ENCODE peak calls at places on chromosomes 5 and 9, in eight cellular contexts. One of them, this sample, is unnamed.

GRCh38 chr9:128361981-128362646 is 9.1 kb upstream of the URM1 start:
- DNase-seq in tibial nerve: peak; percentile 78
- DNase-seq in esophagus squamous epithelium: no peak
- DNase-seq in SK-N-MC: peak; percentile 47
- DNase-seq in PC-9: peak; percentile 87
- DNase-seq in heart left ventricle: peak; percentile 85
- DNase-seq in lower lobe of right lung: peak; percentile 85
- DNase-seq in body of pancreas: peak; percentile 91
- DNase-seq in this sample: peak; percentile 75

GRCh38 chr9:84514421-84514820 is 155.1 kb upstream of the NTRK2 start:
- DNase-seq in SK-N-MC: no peak
- DNase-seq in lower lobe of right lung: no peak
- DNase-seq in PC-9: no peak
- DNase-seq in heart left ventricle: no peak
- DNase-seq in tibial nerve: no peak
- DNase-seq in esophagus squamous epithelium: no peak
- DNase-seq in body of pancreas: no peak
- DNase-seq in this sample: no peak

GRCh38 chr5:40490464-40491083 is 189.1 kb upstream of the PTGER4 start:
- DNase-seq in PC-9: no peak
- DNase-seq in tibial nerve: no peak
- DNase-seq in SK-N-MC: no peak
- DNase-seq in heart left ventricle: no peak
- DNase-seq in esophagus squamous epithelium: no peak
- DNase-seq in body of pancreas: no peak
- DNase-seq in lower lobe of right lung: no peak
- DNase-seq in this sample: no peak

GRCh38 chr5:179258001-179258921 is 87.0 kb downstream of the ADAMTS2 start:
- DNase-seq in esophagus squamous epithelium: no peak
- DNase-seq in body of pancreas: no peak
- DNase-seq in PC-9: no peak
- DNase-seq in tibial nerve: no peak
- DNase-seq in lower lobe of right lung: no peak
- DNase-seq in SK-N-MC: no peak
- DNase-seq in heart left ventricle: no peak
- DNase-seq in this sample: no peak

GRCh38 chr9:85522459-85523092 is 219.2 kb downstream of the AGTPBP1 start:
- DNase-seq in heart left ventricle: peak; percentile 40
- DNase-seq in esophagus squamous epithelium: no peak
- DNase-seq in body of pancreas: peak; percentile 29
- DNase-seq in SK-N-MC: no peak
- DNase-seq in PC-9: no peak
- DNase-seq in tibial nerve: no peak
- DNase-seq in lower lobe of right lung: peak; percentile 70
- DNase-seq in this sample: peak; percentile 19

GRCh38 chr5:127758884-127759283 is 55.7 kb downstream of the CCDC192 start:
- DNase-seq in SK-N-MC: no peak
- DNase-seq in esophagus squamous epithelium: no peak
- DNase-seq in lower lobe of right lung: no peak
- DNase-seq in tibial nerve: no peak
- DNase-seq in body of pancreas: no peak
- DNase-seq in PC-9: no peak
- DNase-seq in heart left ventricle: no peak
- DNase-seq in this sample: peak; percentile 6

GRCh38 chr5:17411436-17411835 is 86.6 kb upstream of the TAF11L2 start:
- DNase-seq in tibial nerve: no peak
- DNase-seq in SK-N-MC: no peak
- DNase-seq in esophagus squamous epithelium: no peak
- DNase-seq in PC-9: no peak
- DNase-seq in body of pancreas: no peak
- DNase-seq in heart left ventricle: no peak
- DNase-seq in lower lobe of right lung: no peak
- DNase-seq in this sample: no peak

GRCh38 chr5:8897316-8897715 is 648.6 kb downstream of the SEMA5A start:
- DNase-seq in body of pancreas: no peak
- DNase-seq in SK-N-MC: no peak
- DNase-seq in heart left ventricle: no peak
- DNase-seq in esophagus squamous epithelium: no peak
- DNase-seq in tibial nerve: no peak
- DNase-seq in lower lobe of right lung: no peak
- DNase-seq in PC-9: no peak
- DNase-seq in this sample: no peak

GRCh38 chr9:116705531-116705930 is 18.4 kb downstream of the TRIM32 start:
- DNase-seq in body of pancreas: no peak
- DNase-seq in esophagus squamous epithelium: no peak
- DNase-seq in tibial nerve: no peak
- DNase-seq in SK-N-MC: no peak
- DNase-seq in lower lobe of right lung: no peak
- DNase-seq in PC-9: no peak
- DNase-seq in heart left ventricle: no peak
- DNase-seq in this sample: no peak

GRCh38 chr5:8884029-8884428 is 661.8 kb downstream of the SEMA5A start:
- DNase-seq in PC-9: no peak
- DNase-seq in esophagus squamous epithelium: no peak
- DNase-seq in heart left ventricle: no peak
- DNase-seq in SK-N-MC: no peak
- DNase-seq in lower lobe of right lung: no peak
- DNase-seq in body of pancreas: no peak
- DNase-seq in tibial nerve: no peak
- DNase-seq in this sample: no peak

GRCh38 chr5:5373351-5374033 is 49.0 kb upstream of the ICE1 start:
- DNase-seq in body of pancreas: peak; percentile 9
- DNase-seq in esophagus squamous epithelium: no peak
- DNase-seq in SK-N-MC: no peak
- DNase-seq in PC-9: no peak
- DNase-seq in lower lobe of right lung: no peak
- DNase-seq in tibial nerve: no peak
- DNase-seq in heart left ventricle: no peak
- DNase-seq in this sample: no peak

GRCh38 chr5:169980418-169981053 is at the start of gene INSYN2B:
- DNase-seq in SK-N-MC: peak; percentile 2
- DNase-seq in esophagus squamous epithelium: no peak
- DNase-seq in heart left ventricle: peak; percentile 37
- DNase-seq in tibial nerve: peak; percentile 16
- DNase-seq in lower lobe of right lung: peak; percentile 47
- DNase-seq in PC-9: peak; percentile 73
- DNase-seq in body of pancreas: peak; percentile 74
- DNase-seq in this sample: peak; percentile 83

GRCh38 chr5:39420482-39421145 is 4.2 kb downstream of the DAB2 start:
- DNase-seq in heart left ventricle: peak; percentile 83
- DNase-seq in PC-9: no peak
- DNase-seq in esophagus squamous epithelium: no peak
- DNase-seq in SK-N-MC: no peak
- DNase-seq in tibial nerve: peak; percentile 42
- DNase-seq in lower lobe of right lung: peak; percentile 72
- DNase-seq in body of pancreas: peak; percentile 50
- DNase-seq in this sample: peak; percentile 88

GRCh38 chr5:39419830-39420229 is 5.0 kb downstream of the DAB2 start:
- DNase-seq in tibial nerve: no peak
- DNase-seq in body of pancreas: no peak
- DNase-seq in lower lobe of right lung: no peak
- DNase-seq in heart left ventricle: no peak
- DNase-seq in PC-9: no peak
- DNase-seq in SK-N-MC: no peak
- DNase-seq in esophagus squamous epithelium: no peak
- DNase-seq in this sample: no peak

GRCh38 chr5:39422886-39423285 is 1.9 kb downstream of the DAB2 start:
- DNase-seq in tibial nerve: no peak
- DNase-seq in SK-N-MC: no peak
- DNase-seq in esophagus squamous epithelium: no peak
- DNase-seq in body of pancreas: no peak
- DNase-seq in heart left ventricle: no peak
- DNase-seq in lower lobe of right lung: no peak
- DNase-seq in PC-9: no peak
- DNase-seq in this sample: no peak

GRCh38 chr5:39423331-39423751 is 1.4 kb downstream of the DAB2 start:
- DNase-seq in esophagus squamous epithelium: no peak
- DNase-seq in SK-N-MC: no peak
- DNase-seq in body of pancreas: no peak
- DNase-seq in heart left ventricle: peak; percentile 23
- DNase-seq in PC-9: no peak
- DNase-seq in tibial nerve: peak; percentile 39
- DNase-seq in lower lobe of right lung: no peak
- DNase-seq in this sample: no peak

DNA sequence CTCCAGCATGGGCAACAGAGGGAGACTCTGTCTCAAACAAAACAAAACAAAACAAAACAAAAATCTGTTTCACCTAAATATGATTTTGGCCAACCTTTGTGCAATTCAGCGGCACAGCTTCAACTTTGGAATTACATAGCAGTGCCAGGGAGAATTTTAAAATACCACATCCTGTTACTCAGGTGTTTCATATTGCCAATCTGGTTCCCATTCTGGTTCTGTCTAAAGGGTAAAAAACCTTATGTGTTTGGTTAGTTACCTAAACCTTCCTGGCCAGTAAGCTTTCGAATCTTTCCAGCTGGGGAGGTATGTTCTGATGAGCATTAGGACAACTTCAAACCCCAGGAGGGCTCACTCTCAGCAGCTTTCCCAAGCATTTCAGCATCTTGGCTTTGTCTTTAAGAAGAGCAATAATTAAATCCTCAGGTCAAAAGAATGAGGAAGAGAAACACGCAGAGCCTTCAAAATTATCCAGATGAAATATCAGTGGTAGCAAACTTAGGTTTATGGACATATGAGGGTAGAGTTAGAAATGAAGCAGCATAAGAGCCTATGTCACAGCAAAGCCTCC is 2.7 kb downstream of the DAB2 start:
- DNase-seq in esophagus squamous epithelium: no peak
- DNase-seq in SK-N-MC: no peak
- DNase-seq in heart left ventricle: no peak
- DNase-seq in PC-9: no peak
- DNase-seq in tibial nerve: no peak
- DNase-seq in lower lobe of right lung: no peak
- DNase-seq in body of pancreas: no peak
- DNase-seq in this sample: no peak
- H3K4me3 ChIP-seq in esophagus squamous epithelium: peak overlapping the region; percentile 70
- H3K4me3 ChIP-seq in SK-N-MC: no peak overlapping the region
- H3K4me3 ChIP-seq in heart left ventricle: peak overlapping the region; percentile 76
- H3K4me3 ChIP-seq in PC-9: no peak overlapping the region
- H3K4me3 ChIP-seq in tibial nerve: no peak overlapping the region
- H3K4me3 ChIP-seq in lower lobe of right lung: peak overlapping the region; percentile 69
- H3K4me3 ChIP-seq in body of pancreas: no peak overlapping the region
- H3K4me3 ChIP-seq in this sample: peak overlapping the region; percentile 70

DNA sequence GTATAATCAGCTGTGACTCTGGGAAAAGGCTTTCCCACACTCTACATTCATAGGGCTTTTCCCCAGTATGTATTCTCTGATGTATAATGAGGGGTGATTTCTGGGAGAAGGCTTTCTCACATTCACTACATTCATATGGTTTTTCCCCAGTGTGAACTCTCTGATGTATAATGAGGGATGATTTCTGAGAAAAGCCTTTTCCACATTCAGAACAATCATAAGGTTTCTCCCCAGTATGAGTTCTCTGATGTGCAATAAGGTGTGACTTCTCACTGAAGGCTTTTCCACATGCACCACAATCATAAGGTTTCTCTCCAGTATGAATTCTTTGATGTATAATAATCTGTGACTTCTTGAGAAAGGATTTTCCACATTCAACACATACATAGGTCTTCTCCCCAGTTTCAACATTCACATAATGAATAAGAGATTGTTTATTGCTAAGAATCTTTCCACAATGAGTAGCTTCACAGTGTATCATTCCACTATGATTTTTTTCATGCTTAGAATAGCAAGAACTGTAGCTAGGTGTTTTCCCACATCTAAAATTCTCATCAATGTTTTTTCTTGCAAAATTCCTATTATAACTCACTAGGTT is 26.7 kb upstream of the ZNF300 start:
- DNase-seq in lower lobe of right lung: no peak
- DNase-seq in esophagus squamous epithelium: no peak
- DNase-seq in heart left ventricle: no peak
- DNase-seq in SK-N-MC: no peak
- DNase-seq in body of pancreas: no peak
- DNase-seq in tibial nerve: no peak
- DNase-seq in PC-9: no peak
- DNase-seq in this sample: no peak
- H3K9me3 ChIP-seq in lower lobe of right lung: peaks cover 95% of the 10 kb centered on the region
- H3K9me3 ChIP-seq in esophagus squamous epithelium: peaks cover 98% of the 10 kb centered on the region
- H3K9me3 ChIP-seq in heart left ventricle: peaks cover 96% of the 10 kb centered on the region
- H3K9me3 ChIP-seq in SK-N-MC: peaks cover 8% of the 10 kb centered on the region
- H3K9me3 ChIP-seq in body of pancreas: no peaks in the 10 kb centered on the region
- H3K9me3 ChIP-seq in tibial nerve: peaks cover 17% of the 10 kb centered on the region
- H3K9me3 ChIP-seq in PC-9: peaks cover 67% of the 10 kb centered on the region
- H3K9me3 ChIP-seq in this sample: peaks cover 58% of the 10 kb centered on the region

GRCh38 chr5:6632324-6632930 is 417 bp downstream of the NSUN2 start:
- DNase-seq in PC-9: no peak
- DNase-seq in esophagus squamous epithelium: no peak
- DNase-seq in tibial nerve: no peak
- DNase-seq in body of pancreas: peak; percentile 23
- DNase-seq in lower lobe of right lung: no peak
- DNase-seq in heart left ventricle: peak; percentile 21
- DNase-seq in SK-N-MC: no peak
- DNase-seq in this sample: no peak

GRCh38 chr5:6633469-6634326 is 458 bp downstream of the SRD5A1 start:
- DNase-seq in esophagus squamous epithelium: no peak
- DNase-seq in heart left ventricle: peak; percentile 12
- DNase-seq in tibial nerve: no peak
- DNase-seq in PC-9: no peak
- DNase-seq in SK-N-MC: no peak
- DNase-seq in body of pancreas: no peak
- DNase-seq in lower lobe of right lung: no peak
- DNase-seq in this sample: peak; percentile 62

GRCh38 chr5:6632931-6633468 is at the start of the genes NSUN2 and SRD5A1:
- DNase-seq in esophagus squamous epithelium: peak; percentile 66
- DNase-seq in body of pancreas: peak; percentile 92
- DNase-seq in PC-9: peak; percentile 99
- DNase-seq in heart left ventricle: peak; percentile 92
- DNase-seq in SK-N-MC: peak; percentile 57
- DNase-seq in tibial nerve: peak; percentile 79
- DNase-seq in lower lobe of right lung: peak; percentile 94
- DNase-seq in this sample: peak; percentile 92

GRCh38 chr5:6634327-6634713 is 1.1 kb downstream of the SRD5A1 start:
- DNase-seq in body of pancreas: no peak
- DNase-seq in esophagus squamous epithelium: no peak
- DNase-seq in heart left ventricle: no peak
- DNase-seq in PC-9: no peak
- DNase-seq in SK-N-MC: no peak
- DNase-seq in lower lobe of right lung: no peak
- DNase-seq in tibial nerve: no peak
- DNase-seq in this sample: no peak

GRCh38 chr5:6631441-6631840 is 1.4 kb downstream of the NSUN2 start:
- DNase-seq in body of pancreas: no peak
- DNase-seq in esophagus squamous epithelium: no peak
- DNase-seq in SK-N-MC: no peak
- DNase-seq in PC-9: no peak
- DNase-seq in heart left ventricle: no peak
- DNase-seq in tibial nerve: no peak
- DNase-seq in lower lobe of right lung: no peak
- DNase-seq in this sample: no peak
- H3K4me3 ChIP-seq in body of pancreas: no peak overlapping the region
- H3K4me3 ChIP-seq in esophagus squamous epithelium: peak overlapping the region; percentile 83
- H3K4me3 ChIP-seq in SK-N-MC: peak overlapping the region; percentile 94
- H3K4me3 ChIP-seq in PC-9: peak overlapping the region; percentile 72
- H3K4me3 ChIP-seq in heart left ventricle: peak overlapping the region; percentile 99
- H3K4me3 ChIP-seq in tibial nerve: no peak overlapping the region
- H3K4me3 ChIP-seq in lower lobe of right lung: no peak overlapping the region
- H3K4me3 ChIP-seq in this sample: peak overlapping the region; percentile 92

DNA sequence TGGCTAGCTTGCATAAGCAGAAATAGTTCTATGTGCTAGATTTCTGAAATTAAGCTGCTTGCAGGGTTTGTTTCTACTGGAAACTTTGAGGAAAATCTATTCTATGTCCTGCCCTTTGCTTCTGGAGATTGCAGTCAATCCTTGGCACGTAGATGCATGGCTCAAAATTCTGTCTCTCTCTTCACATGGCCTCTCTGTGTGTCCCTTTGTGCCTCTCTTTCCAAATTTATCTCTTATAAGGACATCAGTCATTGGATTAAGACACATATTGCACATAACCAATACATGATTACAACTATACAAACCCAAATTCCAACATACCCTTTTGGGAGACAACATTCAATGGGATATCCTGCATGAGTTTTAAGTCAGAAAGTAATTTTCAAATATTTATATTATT is 744.3 kb upstream of the CTNND2 start:
- DNase-seq in tibial nerve: no peak
- DNase-seq in SK-N-MC: no peak
- DNase-seq in esophagus squamous epithelium: no peak
- DNase-seq in heart left ventricle: no peak
- DNase-seq in body of pancreas: no peak
- DNase-seq in PC-9: no peak
- DNase-seq in lower lobe of right lung: no peak
- DNase-seq in this sample: no peak
- H3K9me3 ChIP-seq in tibial nerve: no peaks in the 10 kb centered on the region
- H3K9me3 ChIP-seq in SK-N-MC: no peaks in the 10 kb centered on the region
- H3K9me3 ChIP-seq in esophagus squamous epithelium: no peaks in the 10 kb centered on the region
- H3K9me3 ChIP-seq in heart left ventricle: peaks cover 6% of the 10 kb centered on the region
- H3K9me3 ChIP-seq in body of pancreas: no peaks in the 10 kb centered on the region
- H3K9me3 ChIP-seq in PC-9: no peaks in the 10 kb centered on the region
- H3K9me3 ChIP-seq in lower lobe of right lung: no peaks in the 10 kb centered on the region
- H3K9me3 ChIP-seq in this sample: no peaks in the 10 kb centered on the region

This sample was measured in MG63.